ENCODE peak calls at places on chromosomes 2 and 18, in four cellular contexts. One of them, this sample, is unnamed.

GRCh38 chr2:37779123-37779522 is 107.7 kb upstream of the CDC42EP3 start:
- DNase-seq in dorsolateral prefrontal cortex: no peak
- DNase-seq in K562: no peak
- DNase-seq in brain microvascular endothelial cell: no peak
- DNase-seq in this sample: no peak

GRCh38 chr2:60463249-60463648 is 90.2 kb downstream of the BCL11A start:
- DNase-seq in dorsolateral prefrontal cortex: no peak
- DNase-seq in K562: no peak
- DNase-seq in brain microvascular endothelial cell: peak
- DNase-seq in this sample: no peak

GRCh38 chr18:36634573-36635216 is 194.1 kb downstream of the TPGS2 start:
- DNase-seq in dorsolateral prefrontal cortex: no peak
- DNase-seq in brain microvascular endothelial cell: no peak
- DNase-seq in K562: no peak
- DNase-seq in this sample: no peak

GRCh38 chr2:9174771-9175441 is 31.7 kb upstream of the ASAP2 start:
- DNase-seq in brain microvascular endothelial cell: peak
- DNase-seq in K562: no peak
- DNase-seq in dorsolateral prefrontal cortex: no peak
- DNase-seq in this sample: no peak

GRCh38 chr2:186696804-186697203 is 2.9 kb downstream of the FAM171B start:
- DNase-seq in dorsolateral prefrontal cortex: no peak
- DNase-seq in brain microvascular endothelial cell: no peak
- DNase-seq in K562: no peak
- DNase-seq in this sample: no peak

GRCh38 chr2:120247851-120248250 is 4.8 kb upstream of the RALB start:
- DNase-seq in brain microvascular endothelial cell: no peak
- DNase-seq in K562: no peak
- DNase-seq in dorsolateral prefrontal cortex: no peak
- DNase-seq in this sample: no peak

GRCh38 chr2:172196768-172197322 is 94.1 kb upstream of the DLX2 start:
- DNase-seq in dorsolateral prefrontal cortex: no peak
- DNase-seq in K562: no peak
- DNase-seq in brain microvascular endothelial cell: peak
- DNase-seq in this sample: peak

GRCh38 chr2:25567406-25567805 is 106.0 kb downstream of the DTNB start:
- DNase-seq in dorsolateral prefrontal cortex: no peak
- DNase-seq in K562: peak
- DNase-seq in brain microvascular endothelial cell: peak
- DNase-seq in this sample: peak

GRCh38 chr18:74266161-74266560 is 25.6 kb downstream of the CYB5A start:
- DNase-seq in dorsolateral prefrontal cortex: no peak
- DNase-seq in K562: no peak
- DNase-seq in brain microvascular endothelial cell: peak
- DNase-seq in this sample: no peak

GRCh38 chr2:234955091-234955511 is 3.3 kb downstream of the SH3BP4 start:
- DNase-seq in brain microvascular endothelial cell: no peak
- DNase-seq in K562: no peak
- DNase-seq in dorsolateral prefrontal cortex: no peak
- DNase-seq in this sample: no peak

GRCh38 chr2:17257194-17257909 is 260.9 kb downstream of the RAD51AP2 start:
- DNase-seq in K562: no peak
- DNase-seq in dorsolateral prefrontal cortex: no peak
- DNase-seq in brain microvascular endothelial cell: no peak
- DNase-seq in this sample: no peak

GRCh38 chr18:45856526-45856925 is 31.1 kb downstream of the SIGLEC15 start:
- DNase-seq in dorsolateral prefrontal cortex: no peak
- DNase-seq in K562: no peak
- DNase-seq in brain microvascular endothelial cell: peak
- DNase-seq in this sample: no peak

GRCh38 chr2:39218401-39218800 is 25.4 kb downstream of the CDKL4 start:
- DNase-seq in K562: no peak
- DNase-seq in brain microvascular endothelial cell: no peak
- DNase-seq in dorsolateral prefrontal cortex: no peak
- DNase-seq in this sample: no peak

GRCh38 chr2:24972315-24972958 is 682 bp upstream of the DNAJC27 start:
- DNase-seq in K562: peak
- DNase-seq in brain microvascular endothelial cell: peak
- DNase-seq in dorsolateral prefrontal cortex: no peak
- DNase-seq in this sample: peak

GRCh38 chr2:63029058-63029457 is 21.6 kb upstream of the OTX1 start:
- DNase-seq in K562: no peak
- DNase-seq in brain microvascular endothelial cell: peak
- DNase-seq in dorsolateral prefrontal cortex: no peak
- DNase-seq in this sample: no peak

GRCh38 chr2:190515687-190516086 is 18.8 kb downstream of the NEMP2 start:
- DNase-seq in K562: no peak
- DNase-seq in brain microvascular endothelial cell: no peak
- DNase-seq in dorsolateral prefrontal cortex: no peak
- DNase-seq in this sample: no peak

GRCh38 chr2:164621761-164622105 is 451 bp upstream of the GRB14 start:
- DNase-seq in dorsolateral prefrontal cortex: no peak
- DNase-seq in brain microvascular endothelial cell: no peak
- DNase-seq in K562: no peak
- DNase-seq in this sample: no peak

GRCh38 chr2:108570416-108570815 is 36.1 kb downstream of the LIMS1 start:
- DNase-seq in dorsolateral prefrontal cortex: no peak
- DNase-seq in K562: peak
- DNase-seq in brain microvascular endothelial cell: peak
- DNase-seq in this sample: no peak

GRCh38 chr2:207926133-207927076 is 98.9 kb downstream of the PLEKHM3 start:
- DNase-seq in K562: no peak
- DNase-seq in brain microvascular endothelial cell: peak
- DNase-seq in dorsolateral prefrontal cortex: no peak
- DNase-seq in this sample: no peak

GRCh38 chr2:121075641-121076500 is 209.1 kb downstream of the TFCP2L1 start:
- DNase-seq in dorsolateral prefrontal cortex: no peak
- DNase-seq in K562: no peak
- DNase-seq in brain microvascular endothelial cell: no peak
- DNase-seq in this sample: no peak

GRCh38 chr2:192696857-192697256 is 502.1 kb upstream of the TMEFF2 start:
- DNase-seq in dorsolateral prefrontal cortex: no peak
- DNase-seq in brain microvascular endothelial cell: no peak
- DNase-seq in K562: no peak
- DNase-seq in this sample: no peak

GRCh38 chr2:150495993-150496627 is 8.6 kb upstream of the RND3 start:
- DNase-seq in brain microvascular endothelial cell: peak
- DNase-seq in K562: no peak
- DNase-seq in dorsolateral prefrontal cortex: no peak
- DNase-seq in this sample: no peak

DNA sequence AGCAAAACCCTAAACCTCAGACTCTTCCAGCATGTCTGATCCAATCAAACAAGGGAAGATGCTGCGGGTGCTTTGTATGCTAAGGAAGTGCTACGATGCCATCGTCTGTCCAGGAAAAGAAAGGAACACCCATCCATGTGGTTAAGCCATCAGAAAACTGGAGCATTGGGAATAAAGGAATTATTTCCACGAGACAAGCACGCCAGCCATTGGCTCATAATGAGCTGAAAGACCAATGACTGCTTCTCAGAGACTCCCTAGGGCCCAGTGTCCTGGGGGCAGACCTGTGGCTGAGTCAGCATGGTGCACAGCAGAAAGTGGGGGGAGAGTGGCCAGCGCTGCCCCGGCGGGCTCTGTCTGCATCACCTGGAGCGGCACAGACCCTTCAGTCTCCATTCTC is 66.0 kb upstream of the AFF3 start:
- DNase-seq in dorsolateral prefrontal cortex: no peak
- DNase-seq in brain microvascular endothelial cell: no peak
- DNase-seq in K562: no peak
- DNase-seq in this sample: no peak
- TF ChIP-seq CTCF in dorsolateral prefrontal cortex: peak
- TF ChIP-seq CTCF in brain microvascular endothelial cell: no peak
- TF ChIP-seq CTCF in K562: no peak
- TF ChIP-seq CTCF in this sample: no peak

DNA sequence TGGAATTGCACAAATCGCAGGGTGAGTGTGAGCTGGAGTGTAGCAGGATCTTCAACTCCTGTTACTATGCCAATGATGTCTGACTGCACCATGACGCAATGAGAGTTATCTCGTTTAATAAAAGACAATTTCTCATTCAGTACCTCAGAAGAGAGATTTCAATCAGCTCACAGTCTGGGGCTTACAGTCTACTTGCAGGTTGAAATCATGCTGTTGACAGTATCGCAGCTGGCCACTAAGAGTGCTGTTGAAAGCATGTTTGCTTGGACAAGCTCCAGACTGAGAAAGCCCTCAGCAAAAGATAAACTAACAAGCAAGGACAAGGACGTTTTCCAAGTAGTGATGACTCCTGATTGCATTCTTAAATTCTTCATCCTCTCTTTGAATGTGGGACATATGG is 145.2 kb upstream of the SYT4 start:
- DNase-seq in brain microvascular endothelial cell: peak
- DNase-seq in dorsolateral prefrontal cortex: no peak
- DNase-seq in K562: no peak
- DNase-seq in this sample: no peak
- TF ChIP-seq CTCF in brain microvascular endothelial cell: peak
- TF ChIP-seq CTCF in dorsolateral prefrontal cortex: no peak
- TF ChIP-seq CTCF in K562: no peak
- TF ChIP-seq CTCF in this sample: no peak

DNA sequence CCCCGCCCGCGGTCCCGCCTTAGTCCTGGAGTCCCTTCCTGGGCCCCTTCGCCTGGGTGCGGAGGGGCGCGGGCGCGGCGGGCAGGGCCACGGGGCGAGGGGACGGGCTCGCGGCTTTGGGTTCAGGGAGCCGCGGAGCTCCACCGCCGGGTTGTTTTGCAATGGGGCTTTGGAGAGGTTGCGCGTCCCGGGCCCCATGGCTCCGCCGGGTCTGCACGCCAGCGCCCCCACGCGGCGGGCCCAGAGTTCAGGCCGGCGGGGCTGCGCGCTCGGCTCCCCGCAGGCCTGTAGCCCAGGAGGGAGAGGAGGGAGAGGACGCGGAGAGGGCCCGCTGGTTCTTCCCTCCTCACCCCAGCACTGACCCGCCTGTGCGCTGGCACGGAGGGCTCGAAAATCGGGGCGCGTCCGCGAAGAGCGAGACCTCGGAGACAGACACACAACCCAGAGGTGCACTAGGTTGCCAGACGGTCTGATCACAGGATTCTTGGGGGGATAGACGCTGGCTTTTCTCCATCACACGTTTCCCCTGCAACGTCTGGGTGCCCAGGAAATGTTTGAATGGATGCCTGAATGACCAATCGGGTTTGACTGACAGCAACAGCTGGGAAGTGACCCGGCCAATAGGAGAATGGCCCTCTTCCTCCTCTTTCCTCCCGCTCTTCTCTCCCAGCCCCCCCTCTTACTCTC is 4.9 kb upstream of the SIX2 start:
- DNase-seq in dorsolateral prefrontal cortex: no peak
- DNase-seq in brain microvascular endothelial cell: peak
- DNase-seq in K562: peak
- DNase-seq in this sample: no peak
- TF ChIP-seq CTCF in dorsolateral prefrontal cortex: peak
- TF ChIP-seq CTCF in brain microvascular endothelial cell: peak
- TF ChIP-seq CTCF in K562: peak
- TF ChIP-seq CTCF in this sample: no peak

GRCh38 chr2:216819766-216820165 is 40.1 kb downstream of the TNP1 start:
- DNase-seq in dorsolateral prefrontal cortex: no peak
- DNase-seq in K562: peak
- DNase-seq in brain microvascular endothelial cell: no peak
- DNase-seq in this sample: no peak

GRCh38 chr2:216822470-216822869 is 37.4 kb downstream of the TNP1 start:
- DNase-seq in K562: no peak
- DNase-seq in dorsolateral prefrontal cortex: no peak
- DNase-seq in brain microvascular endothelial cell: no peak
- DNase-seq in this sample: no peak

GRCh38 chr2:216819055-216819454 is 40.8 kb downstream of the TNP1 start:
- DNase-seq in brain microvascular endothelial cell: no peak
- DNase-seq in dorsolateral prefrontal cortex: no peak
- DNase-seq in K562: no peak
- DNase-seq in this sample: no peak

DNA sequence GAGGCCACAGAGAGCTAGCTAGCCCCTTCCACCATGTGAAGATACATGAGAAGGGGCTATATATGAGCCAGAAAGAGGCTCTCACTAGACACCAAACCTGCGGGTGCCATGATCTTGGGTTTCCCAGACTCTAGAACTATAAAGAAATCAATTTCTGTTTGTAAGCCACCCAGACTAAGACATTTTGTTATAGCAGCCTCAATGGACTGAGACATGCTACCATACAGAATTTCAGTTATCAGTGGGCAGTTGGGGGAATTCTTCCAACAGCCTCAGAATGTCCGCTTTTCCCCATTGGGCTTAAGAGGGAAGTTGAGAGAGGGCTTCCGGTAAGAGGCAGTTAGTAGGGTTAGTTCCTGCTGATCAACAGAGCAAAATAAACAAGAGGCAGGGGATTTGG is 39.2 kb downstream of the TNP1 start:
- DNase-seq in dorsolateral prefrontal cortex: no peak
- DNase-seq in K562: no peak
- DNase-seq in brain microvascular endothelial cell: no peak
- DNase-seq in this sample: no peak
- TF ChIP-seq CTCF in dorsolateral prefrontal cortex: no peak
- TF ChIP-seq CTCF in K562: no peak
- TF ChIP-seq CTCF in brain microvascular endothelial cell: no peak
- TF ChIP-seq CTCF in this sample: no peak

DNA sequence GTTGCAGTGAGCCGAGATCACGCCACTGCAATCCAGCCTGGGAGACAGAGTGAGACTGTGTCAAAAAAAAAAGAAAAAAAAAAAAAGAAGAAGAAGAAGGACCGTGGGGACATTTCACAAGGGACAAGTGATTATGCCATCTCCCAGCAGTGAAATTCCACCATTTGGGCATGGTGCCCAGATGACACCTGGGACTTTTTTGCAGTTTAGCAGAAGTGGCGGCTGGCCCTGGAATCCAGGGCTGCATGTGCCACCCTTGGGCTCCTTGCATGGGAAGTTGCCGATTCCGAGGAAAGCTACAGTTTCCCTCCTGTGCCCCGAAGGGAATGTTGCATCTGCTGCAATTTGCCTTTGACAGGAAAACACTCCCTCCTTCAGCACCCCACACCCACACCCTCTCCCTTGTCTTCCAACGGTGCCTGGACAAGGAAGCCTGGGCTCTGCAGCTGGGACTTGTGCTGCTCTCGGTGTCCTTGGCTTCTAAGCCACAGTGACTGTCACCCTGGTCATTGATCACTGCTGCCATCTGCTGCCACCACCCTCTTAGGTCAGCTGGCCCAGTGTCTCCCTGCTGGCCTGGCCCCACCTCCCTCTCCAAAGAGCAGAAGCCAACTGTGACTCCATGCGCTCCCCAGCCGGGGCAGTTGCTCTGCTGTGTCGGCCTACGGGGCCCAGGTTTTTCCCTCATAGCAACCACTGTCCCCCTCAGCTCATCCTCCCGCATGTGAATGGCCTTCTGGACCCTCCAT is 56.4 kb upstream of the LRRC30 start:
- DNase-seq in K562: no peak
- DNase-seq in brain microvascular endothelial cell: no peak
- DNase-seq in dorsolateral prefrontal cortex: no peak
- DNase-seq in this sample: peak
- TF ChIP-seq CTCF in K562: peak
- TF ChIP-seq CTCF in brain microvascular endothelial cell: peak
- TF ChIP-seq CTCF in dorsolateral prefrontal cortex: no peak
- TF ChIP-seq CTCF in this sample: no peak